ENCODE peak calls at places on chromosomes 4 and X, in five cellular contexts. B is K562, W is A549, U is endothelial cell of umbilical vein, X is HepG2. P is an unnamed sample.

GRCh38 chr4:184437988-184438774 is 36.2 kb downstream of the IRF2 start:
- DNase-seq in B (no peak), W (no peak), U (no peak), X (no peak), P (peak; percentile 29)

GRCh38 chr4:80321776-80322175 is 13.8 kb upstream of the CFAP299 start:
- DNase-seq in B (no peak), W (no peak), U (no peak), X (no peak), P (no peak)

GRCh38 chr4:64899563-64899962 is 490.3 kb upstream of the TECRL start:
- DNase-seq in B (no peak), W (no peak), U (no peak), X (no peak), P (no peak)

GRCh38 chrX:47226071-47226470 is 6.7 kb upstream of the USP11 start:
- DNase-seq in B (no peak), W (no peak), U (no peak), X (no peak), P (no peak)

GRCh38 chr4:43374352-43374751 is 481.8 kb downstream of the GRXCR1 start:
- DNase-seq in B (no peak), W (no peak), U (no peak), X (peak; percentile 53), P (no peak)

GRCh38 chr4:48196758-48197504 is 62.9 kb upstream of the TXK start:
- DNase-seq in B (no peak), W (no peak), U (no peak), X (no peak), P (no peak)

GRCh38 chrX:53440101-53440500 is 5.9 kb upstream of the HSD17B10 start:
- DNase-seq in B (no peak), W (no peak), U (no peak), X (no peak), P (peak; percentile 66)

GRCh38 chr4:89256203-89256800 is 51.3 kb downstream of the GPRIN3 start:
- DNase-seq in B (no peak), W (no peak), U (no peak), X (no peak), P (no peak)

GRCh38 chr4:18319456-18319855 is 297.9 kb upstream of the LCORL start:
- DNase-seq in B (no peak), W (no peak), U (no peak), X (no peak), P (no peak)
- H3K4me3 ChIP-seq in B (no peak overlapping the region), W (no peak overlapping the region), U (no peak overlapping the region), X (no peak overlapping the region), P (no peak overlapping the region)

GRCh38 chrX:27890611-27891010 is 82.8 kb downstream of the MAGEB10 start:
- DNase-seq in B (no peak), W (peak; percentile 53), U (peak; percentile 80), X (no peak), P (no peak)
- TF ChIP-seq MYC in B (no peak), W (no peak), U (no peak), X (no peak), P (no peak)

GRCh38 chr4:56656346-56656643 is 24.8 kb downstream of the HOPX start:
- DNase-seq in B (peak; percentile 9), W (no peak), U (peak; percentile 11), X (no peak), P (no peak)
- H3K4me3 ChIP-seq in B (no peak overlapping the region), W (no peak overlapping the region), U (peak overlapping the region; percentile 71), X (no peak overlapping the region), P (no peak overlapping the region)

GRCh38 chrX:139832728-139833309 is 100.0 kb downstream of the ATP11C start:
- DNase-seq in B (no peak), W (no peak), U (peak; percentile 26), X (no peak), P (no peak)
- TF ChIP-seq MYC in B (no peak), W (no peak), U (no peak), X (no peak), P (no peak)

GRCh38 chrX:19874391-19875050 is 12.9 kb downstream of the SH3KBP1 start:
- DNase-seq in B (no peak), W (no peak), U (no peak), X (no peak), P (peak; percentile 70)
- H3K4me3 ChIP-seq in B (no peak overlapping the region), W (no peak overlapping the region), U (no peak overlapping the region), X (no peak overlapping the region), P (peak overlapping the region; percentile 21)

GRCh38 chr4:8278009-8278395 is 8.4 kb downstream of the HTRA3 start:
- DNase-seq in B (no peak), W (no peak), U (no peak), X (no peak), P (peak; percentile 84)

GRCh38 chr4:8279321-8280157 is 10.0 kb downstream of the HTRA3 start:
- DNase-seq in B (no peak), W (no peak), U (no peak), X (no peak), P (peak; percentile 89)

GRCh38 chr4:8277356-8278008 is 7.9 kb downstream of the HTRA3 start:
- DNase-seq in B (no peak), W (no peak), U (no peak), X (no peak), P (no peak)

GRCh38 chr4:8280158-8280875 is 10.8 kb downstream of the HTRA3 start:
- DNase-seq in B (no peak), W (no peak), U (no peak), X (no peak), P (no peak)

DNA sequence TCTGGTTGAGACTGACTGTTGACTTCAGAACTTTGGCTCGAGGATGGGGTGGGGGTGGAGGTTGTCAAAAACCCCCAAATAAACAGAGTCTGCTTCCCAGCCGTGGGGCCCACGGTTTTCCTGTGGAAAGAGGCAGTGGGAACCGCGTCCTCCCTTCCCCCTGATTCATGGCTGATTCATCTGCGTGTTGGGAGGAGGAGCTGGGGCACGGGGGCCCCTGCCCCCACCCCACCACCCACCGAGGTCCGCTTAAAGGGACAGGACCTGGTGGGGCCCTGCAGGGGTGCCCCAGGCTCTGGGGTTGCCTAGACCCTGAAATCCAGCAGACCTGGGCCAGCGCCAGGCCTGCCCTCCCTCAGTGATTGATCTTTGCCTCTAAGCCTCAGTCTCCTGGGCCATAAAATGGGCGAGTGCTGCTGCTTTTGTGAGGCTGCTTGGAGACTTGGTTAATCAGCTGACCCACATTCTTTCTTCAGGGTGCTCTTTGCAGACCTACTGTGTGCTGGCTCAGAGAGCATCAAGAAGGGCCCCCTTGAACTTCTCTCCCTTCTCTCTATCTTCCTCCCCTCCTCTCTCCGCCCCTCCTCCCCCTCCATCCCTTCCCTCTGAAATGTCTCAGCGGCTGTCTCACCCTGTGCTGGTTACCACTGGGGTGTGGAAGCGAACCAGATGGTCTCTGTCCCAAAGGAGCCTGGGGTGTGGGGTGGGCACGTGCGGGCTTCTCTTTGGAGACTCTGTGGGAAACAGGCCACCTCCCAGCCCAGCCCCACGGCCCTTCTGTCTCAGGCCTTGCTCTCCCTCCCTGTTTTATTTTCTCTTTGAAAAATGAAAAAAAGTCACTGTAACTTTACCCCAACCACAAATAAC is 9.1 kb downstream of the HTRA3 start:
- DNase-seq in B (no peak), W (no peak), U (peak; percentile 85), X (no peak), P (peak; percentile 91)
- TF ChIP-seq MYC in B (no peak), W (no peak), U (no peak), X (no peak), P (peak; percentile 62)

P was measured in NB4.